ENCODE peak calls at places on chromosome 11, in nine cellular contexts. G is GM04504, C is fibroblast of lung, P is WERI-Rb-1, O is EL, T is cardiac muscle cell, L is adrenal gland, A is body of pancreas, X is left cardiac atrium. B is an unnamed sample.

GRCh38 chr11:64919627-64920026 is 2.6 kb upstream of the ATG2A start:
- DNase-seq in G (no peak), O (no peak), A (no peak), P (no peak), L (no peak), X (no peak), T (no peak), C (no peak), B (no peak)

GRCh38 chr11:60165946-60166345 is 16.9 kb downstream of the MS4A6A start:
- DNase-seq in C (no peak), P (no peak), L (no peak), X (no peak), T (no peak), A (no peak), G (no peak), O (no peak), B (no peak)

GRCh38 chr11:7571640-7572000 is 57.8 kb downstream of the PPFIBP2 start:
- DNase-seq in C (peak; percentile 45), X (peak; percentile 62), G (peak; percentile 51), T (peak; percentile 77), A (peak; percentile 81), P (peak; percentile 78), L (peak; percentile 76), O (peak; percentile 71), B (peak; percentile 56)

GRCh38 chr11:61598886-61599868 is 18.3 kb upstream of the SYT7 start:
- DNase-seq in L (no peak), O (peak; percentile 52), P (peak; percentile 39), X (no peak), T (peak; percentile 23), G (no peak), C (peak; percentile 91), A (no peak), B (peak; percentile 51)

GRCh38 chr11:90764691-90765090 is 541.8 kb upstream of the CHORDC1 start:
- DNase-seq in T (no peak), A (no peak), L (no peak), P (no peak), X (no peak), O (no peak), G (no peak), C (no peak), B (no peak)

GRCh38 chr11:123137496-123138270 is 57.4 kb downstream of the CLMP start:
- DNase-seq in A (peak; percentile 44), P (no peak), O (peak; percentile 93), T (peak; percentile 88), X (peak; percentile 87), L (peak; percentile 75), G (peak; percentile 86), C (peak; percentile 81), B (peak; percentile 79)

GRCh38 chr11:17743026-17743807 is 8.6 kb downstream of the KCNC1 start:
- DNase-seq in X (peak; percentile 5), G (no peak), L (peak; percentile 61), O (no peak), P (no peak), A (no peak), T (no peak), C (no peak), B (no peak)

GRCh38 chr11:95360382-95360781 is 129.4 kb upstream of the SESN3 start:
- DNase-seq in P (no peak), C (no peak), T (no peak), A (no peak), O (no peak), L (no peak), X (no peak), G (no peak), B (no peak)

GRCh38 chr11:86606849-86607481 is 65.5 kb downstream of the ME3 start:
- DNase-seq in P (no peak), A (no peak), L (no peak), O (no peak), C (peak; percentile 54), G (no peak), X (no peak), T (no peak), B (no peak)

GRCh38 chr11:28269621-28270020 is 161.4 kb downstream of the METTL15 start:
- DNase-seq in P (no peak), O (no peak), L (no peak), A (no peak), G (no peak), C (no peak), X (no peak), T (no peak), B (no peak)

GRCh38 chr11:72812968-72813739 is 1.1 kb upstream of the ATG16L2 start:
- DNase-seq in C (peak; percentile 75), O (peak; percentile 79), L (peak; percentile 68), P (peak; percentile 77), X (peak; percentile 66), A (peak; percentile 50), T (peak; percentile 52), G (no peak), B (no peak)

GRCh38 chr11:74257934-74258553 is 53.4 kb downstream of the P4HA3 start:
- DNase-seq in X (peak; percentile 59), T (peak; percentile 13), P (no peak), L (no peak), O (no peak), C (peak; percentile 61), G (peak; percentile 33), A (peak; percentile 58), B (peak; percentile 50)

GRCh38 chr11:2512431-2513407 is 67.9 kb downstream of the KCNQ1 start:
- DNase-seq in X (peak; percentile 18), P (no peak), T (no peak), A (no peak), L (peak; percentile 7), C (no peak), G (no peak), O (no peak), B (no peak)

GRCh38 chr11:67691149-67691548 is 16.7 kb upstream of the ALDH3B2 start:
- DNase-seq in X (no peak), T (peak; percentile 22), A (no peak), C (no peak), P (no peak), L (no peak), G (no peak), O (no peak), B (no peak)

GRCh38 chr11:5524756-5525155 is 8.3 kb upstream of the UBQLNL start:
- DNase-seq in A (no peak), X (no peak), G (no peak), T (no peak), O (no peak), L (no peak), C (no peak), P (no peak), B (no peak)

GRCh38 chr11:17794981-17795380 is 60.4 kb downstream of the KCNC1 start:
- DNase-seq in O (no peak), L (no peak), X (no peak), C (no peak), A (no peak), P (no peak), G (no peak), T (no peak), B (no peak)

GRCh38 chr11:6635082-6635932 is 16.1 kb upstream of the TPP1 start:
- DNase-seq in A (no peak), C (no peak), G (no peak), O (peak; percentile 86), X (peak; percentile 80), L (peak; percentile 63), T (no peak), P (no peak), B (peak; percentile 81)

GRCh38 chr11:85844439-85845051 is 10.6 kb upstream of the CCDC83 start:
- DNase-seq in G (no peak), P (no peak), L (no peak), O (peak; percentile 80), C (peak; percentile 80), X (no peak), A (peak; percentile 37), T (no peak), B (no peak)

GRCh38 chr11:104995001-104995408 is 26.6 kb upstream of the CASP4 start:
- DNase-seq in G (no peak), X (no peak), C (no peak), L (no peak), O (no peak), A (no peak), T (no peak), P (no peak), B (no peak)

GRCh38 chr11:55572548-55572947 is 620 bp downstream of the OR4C16 start:
- DNase-seq in A (no peak), G (no peak), C (no peak), X (no peak), O (no peak), T (no peak), P (no peak), L (no peak), B (no peak)

GRCh38 chr11:66880484-66881211 is 23.8 kb downstream of the LRFN4 start:
- DNase-seq in L (peak; percentile 50), P (no peak), X (no peak), A (peak; percentile 59), T (peak; percentile 39), C (peak; percentile 20), O (no peak), G (no peak), B (no peak)

GRCh38 chr11:115148101-115148500 is 356.1 kb downstream of the CADM1 start:
- DNase-seq in X (no peak), C (no peak), L (no peak), T (no peak), A (no peak), G (no peak), P (no peak), O (no peak), B (no peak)

GRCh38 chr11:86811637-86812321 is 11.4 kb downstream of the PRSS23 start:
- DNase-seq in P (no peak), G (no peak), O (peak; percentile 88), L (no peak), C (peak; percentile 81), T (no peak), X (no peak), A (peak; percentile 63), B (no peak)

GRCh38 chr11:127103586-127104388 is 103.2 kb upstream of the KIRREL3 start:
- DNase-seq in A (no peak), O (no peak), P (no peak), T (peak; percentile 37), G (no peak), C (no peak), L (no peak), X (no peak), B (no peak)

GRCh38 chr11:126362879-126363655 is 7.6 kb downstream of the ST3GAL4 start:
- DNase-seq in L (no peak), T (no peak), X (no peak), A (no peak), P (no peak), G (no peak), C (no peak), O (no peak), B (no peak)

GRCh38 chr11:67031791-67032561 is 9.0 kb downstream of the SYT12 start:
- DNase-seq in C (peak; percentile 77), A (no peak), T (no peak), G (no peak), L (peak; percentile 93), P (no peak), X (no peak), O (peak; percentile 67), B (no peak)

GRCh38 chr11:122776546-122776945 is 61.8 kb upstream of the CRTAM start:
- DNase-seq in X (no peak), T (no peak), P (no peak), C (no peak), O (no peak), A (no peak), G (no peak), L (no peak), B (no peak)

GRCh38 chr11:47565340-47566165 is at the start of gene PTPMT1:
- DNase-seq in C (peak; percentile 72), X (peak; percentile 83), A (peak; percentile 80), L (peak; percentile 84), O (peak; percentile 79), G (peak; percentile 44), T (peak; percentile 89), P (peak; percentile 84), B (peak; percentile 75)

GRCh38 chr11:64739871-64740270 is 4.1 kb downstream of the RASGRP2 start:
- DNase-seq in O (no peak), A (no peak), T (no peak), X (no peak), G (no peak), C (no peak), L (no peak), P (no peak), B (no peak)

GRCh38 chr11:26613759-26614158 is 41.7 kb upstream of the MUC15 start:
- DNase-seq in L (no peak), C (no peak), X (no peak), A (no peak), O (no peak), P (no peak), T (no peak), G (no peak), B (no peak)

GRCh38 chr11:8068605-8069221 is 12.3 kb upstream of the TUB start:
- DNase-seq in O (peak; percentile 86), A (peak; percentile 55), T (peak; percentile 55), C (peak; percentile 92), L (peak; percentile 92), G (peak; percentile 54), X (peak; percentile 61), P (peak; percentile 54), B (peak; percentile 50)